ENCODE peak calls at places on chromosomes 6 and 20, in ten cellular contexts. N, O, E, P, I, B, T, W, C and H are unnamed samples.

GRCh38 chr6:133326584-133326983 is 85.4 kb downstream of the EYA4 start:
- DNase-seq in I (no peak), B (no peak), T (no peak), E (no peak), W (no peak), N (peak; percentile 8), P (no peak), O (no peak), C (no peak), H (no peak)

GRCh38 chr6:128731249-128732165 is 151.4 kb upstream of the LAMA2 start:
- DNase-seq in O (peak; percentile 65), E (no peak), B (no peak), C (peak; percentile 73), T (peak; percentile 78), I (peak; percentile 24), W (peak; percentile 63), N (peak; percentile 68), P (peak; percentile 77), H (peak; percentile 2)

GRCh38 chr6:159754959-159755914 is 6.6 kb upstream of the ACAT2 start:
- DNase-seq in N (no peak), C (peak; percentile 11), B (no peak), W (no peak), P (no peak), E (no peak), I (no peak), T (no peak), O (no peak), H (no peak)

GRCh38 chr6:111012143-111012452 is 30.3 kb downstream of the RPF2 start:
- DNase-seq in T (no peak), N (no peak), B (no peak), I (no peak), E (no peak), W (no peak), C (no peak), P (no peak), O (no peak), H (no peak)

GRCh38 chr6:152184573-152185157 is 377.2 kb downstream of the ESR1 start:
- DNase-seq in N (peak; percentile 5), T (no peak), I (no peak), W (no peak), P (peak; percentile 23), E (no peak), C (no peak), O (peak; percentile 10), B (no peak), H (no peak)

GRCh38 chr20:61500791-61501321 is 248.8 kb downstream of the CDH4 start:
- DNase-seq in W (no peak), N (no peak), B (no peak), E (no peak), P (peak; percentile 19), T (peak; percentile 66), O (peak; percentile 22), I (no peak), C (peak; percentile 14), H (no peak)

GRCh38 chr6:138278326-138278725 is 60.0 kb upstream of the PBOV1 start:
- DNase-seq in I (peak; percentile 17), O (peak; percentile 23), C (no peak), B (no peak), P (peak; percentile 62), T (peak; percentile 39), N (peak; percentile 46), W (peak; percentile 34), E (no peak), H (no peak)

GRCh38 chr6:53433617-53434285 is 85.0 kb upstream of the ELOVL5 start:
- DNase-seq in P (no peak), O (no peak), I (no peak), C (no peak), N (no peak), W (no peak), T (no peak), E (no peak), B (no peak), H (no peak)

GRCh38 chr6:149060985-149061760 is 256.3 kb upstream of the TAB2 start:
- DNase-seq in N (peak; percentile 58), T (no peak), B (no peak), W (peak; percentile 85), O (peak; percentile 20), P (peak; percentile 95), I (peak; percentile 84), E (no peak), C (peak; percentile 80), H (no peak)

GRCh38 chr6:121647905-121648304 is 212.5 kb downstream of the GJA1 start:
- DNase-seq in T (no peak), I (no peak), W (peak; percentile 53), B (no peak), P (peak; percentile 77), C (peak; percentile 50), E (no peak), N (peak; percentile 67), O (peak; percentile 72), H (no peak)

GRCh38 chr6:54294965-54295532 is 13.2 kb upstream of the TINAG start:
- DNase-seq in C (no peak), T (no peak), B (no peak), I (no peak), N (no peak), W (no peak), O (no peak), E (peak; percentile 35), P (no peak), H (no peak)

GRCh38 chr6:148999501-148999900 is 252.7 kb downstream of the UST start:
- DNase-seq in B (no peak), W (peak; percentile 41), O (peak; percentile 42), C (peak; percentile 82), P (peak; percentile 68), N (peak; percentile 63), I (no peak), T (no peak), E (no peak), H (no peak)

GRCh38 chr6:37831457-37831856 is 11.9 kb downstream of the ZFAND3 start:
- DNase-seq in E (no peak), B (no peak), W (no peak), O (no peak), I (no peak), C (no peak), P (no peak), N (no peak), T (no peak), H (no peak)

GRCh38 chr6:139776051-139776450 is 401.6 kb upstream of the CITED2 start:
- DNase-seq in T (peak; percentile 56), W (no peak), N (no peak), O (no peak), B (no peak), I (peak; percentile 58), P (peak; percentile 59), C (no peak), E (no peak), H (no peak)

GRCh38 chr20:51091564-51092195 is 68.8 kb upstream of the KCNG1 start:
- DNase-seq in E (no peak), N (no peak), T (no peak), P (peak; percentile 19), O (peak; percentile 1), C (no peak), I (no peak), B (no peak), W (no peak), H (no peak)

GRCh38 chr6:1615651-1616420 is 6.1 kb downstream of the FOXC1 start:
- DNase-seq in E (no peak), T (no peak), C (no peak), B (no peak), P (no peak), O (no peak), W (no peak), I (no peak), N (no peak), H (no peak)
- H3K4me3 ChIP-seq in E (no peak overlapping the region), T (no peak overlapping the region), C (no peak overlapping the region), B (no peak overlapping the region), P (peak overlapping the region; percentile 63), O (no peak overlapping the region), W (peak overlapping the region; percentile 24), I (no peak overlapping the region), N (no peak overlapping the region), H (no peak overlapping the region)

GRCh38 chr6:31187780-31188194 is 17.3 kb upstream of the POU5F1 start:
- DNase-seq in W (no peak), T (no peak), P (no peak), N (peak; percentile 57), I (peak; percentile 62), E (no peak), B (no peak), O (no peak), C (no peak), H (no peak)

GRCh38 chr6:31180500-31180899 is 10.0 kb upstream of the POU5F1 start:
- DNase-seq in T (no peak), E (peak; percentile 81), C (peak; percentile 82), P (peak; percentile 51), B (peak; percentile 77), I (no peak), O (peak; percentile 76), N (no peak), W (peak; percentile 28), H (peak; percentile 54)

GRCh38 chr6:31190488-31190887 is 20.0 kb upstream of the POU5F1 start:
- DNase-seq in E (no peak), N (no peak), C (no peak), I (no peak), T (no peak), P (no peak), W (no peak), O (no peak), B (no peak), H (no peak)

DNA sequence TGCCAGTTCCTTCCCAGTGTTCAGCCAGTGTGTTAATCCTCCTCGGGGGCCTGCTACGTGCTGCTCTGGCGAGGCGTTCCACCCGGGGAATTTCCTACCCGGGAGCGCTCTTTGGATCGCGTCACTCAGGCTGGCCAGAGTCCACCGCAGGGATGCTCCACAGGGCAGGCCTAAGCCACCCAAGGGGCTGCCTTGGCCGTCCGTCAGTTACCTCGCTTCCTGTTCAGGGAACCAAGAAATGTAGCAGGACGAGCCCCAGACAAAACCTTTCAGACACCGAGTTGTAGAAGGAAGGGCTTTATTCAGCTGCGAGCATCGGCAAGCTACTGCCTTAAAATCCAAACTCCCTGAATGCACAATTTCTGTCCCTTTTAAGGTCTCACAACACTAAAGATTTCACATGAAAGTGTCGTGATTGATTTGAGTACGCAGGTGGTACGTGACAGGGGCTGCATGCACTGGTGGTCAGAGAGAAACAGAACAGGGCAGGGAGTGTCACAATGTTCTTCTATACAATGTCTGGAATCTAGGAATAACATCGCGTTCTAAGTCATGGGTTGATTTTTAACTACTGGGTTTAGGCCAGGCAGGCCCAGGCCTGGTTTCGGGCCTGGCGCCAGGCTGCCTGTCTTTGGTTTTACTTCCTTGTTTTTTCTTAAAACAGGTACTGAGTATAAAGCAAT is 15.7 kb upstream of the POU5F1 start:
- DNase-seq in E (peak; percentile 68), T (no peak), W (no peak), P (no peak), N (peak; percentile 72), I (peak; percentile 79), B (no peak), C (no peak), O (no peak), H (no peak)
- H3K4me3 ChIP-seq in E (peak overlapping the region; percentile 37), T (no peak overlapping the region), W (no peak overlapping the region), P (no peak overlapping the region), N (peak overlapping the region; percentile 34), I (no peak overlapping the region), B (no peak overlapping the region), C (no peak overlapping the region), O (no peak overlapping the region), H (no peak overlapping the region)

GRCh38 chr20:3995067-3995748 is 20.1 kb downstream of the RNF24 start:
- DNase-seq in W (peak; percentile 12), P (peak; percentile 58), I (no peak), C (no peak), O (peak; percentile 57), B (no peak), T (no peak), N (peak; percentile 57), E (no peak), H (no peak)
- H3K4me3 ChIP-seq in W (no peak overlapping the region), P (no peak overlapping the region), I (no peak overlapping the region), C (no peak overlapping the region), O (no peak overlapping the region), B (no peak overlapping the region), T (no peak overlapping the region), N (no peak overlapping the region), E (no peak overlapping the region), H (no peak overlapping the region)

GRCh38 chr6:42021847-42022754 is 28.2 kb upstream of the TAF8 start:
- DNase-seq in I (no peak), P (no peak), W (no peak), N (no peak), B (peak; percentile 83), T (no peak), O (no peak), E (no peak), C (peak; percentile 45), H (peak; percentile 73)
- H3K4me3 ChIP-seq in I (no peak overlapping the region), P (no peak overlapping the region), W (no peak overlapping the region), N (no peak overlapping the region), B (peak overlapping the region; percentile 25), T (no peak overlapping the region), O (no peak overlapping the region), E (no peak overlapping the region), C (no peak overlapping the region), H (peak overlapping the region; percentile 41)